ENCODE peak calls at places on chromosomes 7 and 10, in four cellular contexts. L, C, P and A are unnamed samples.
A peak's percentile ranks its signal among the peaks of the same experiment; 100 is the strongest.

GRCh38 chr7:107891619-107892366 is 810 bp downstream of the DLD start:
- DNase-seq in C (peak; percentile 60), L (no peak), P (peak; percentile 80), A (no peak)

GRCh38 chr10:29151011-29151410 is 137.9 kb upstream of the LYZL1 start:
- DNase-seq in C (no peak), L (peak; percentile 52), P (no peak), A (no peak)

GRCh38 chr7:159032753-159033472 is 111.8 kb downstream of the VIPR2 start:
- DNase-seq in P (no peak), L (no peak), C (no peak), A (no peak)

GRCh38 chr7:90824386-90825307 is 228.5 kb downstream of the CDK14 start:
- DNase-seq in L (no peak), P (no peak), C (peak; percentile 91), A (no peak)

GRCh38 chr10:60048146-60048545 is 141.8 kb upstream of the CCDC6 start:
- DNase-seq in P (peak; percentile 13), C (no peak), L (peak; percentile 47), A (peak; percentile 66)

GRCh38 chr10:28715246-28715645 is 37.9 kb downstream of the BAMBI start:
- DNase-seq in P (no peak), C (no peak), L (no peak), A (no peak)

GRCh38 chr7:78769551-78770101 is 683.8 kb downstream of the MAGI2 start:
- DNase-seq in C (no peak), L (peak; percentile 12), P (peak; percentile 15), A (no peak)

GRCh38 chr7:99313204-99313573 is 12.5 kb upstream of the ARPC1A start:
- DNase-seq in P (no peak), L (no peak), C (no peak), A (no peak)

GRCh38 chr10:110936757-110937156 is 17.4 kb downstream of the SHOC2 start:
- DNase-seq in C (no peak), P (no peak), L (no peak), A (no peak)

GRCh38 chr7:19713676-19714075 is 4.8 kb upstream of the POLR1F start:
- DNase-seq in P (peak; percentile 63), C (peak; percentile 45), L (peak; percentile 23), A (no peak)

GRCh38 chr7:157568785-157569584 is 232.2 kb downstream of the DNAJB6 start:
- DNase-seq in P (peak; percentile 8), L (peak; percentile 26), C (no peak), A (peak; percentile 63)

GRCh38 chr10:110074986-110075664 is 67.3 kb downstream of the ADD3 start:
- DNase-seq in P (peak; percentile 75), L (no peak), C (peak; percentile 94), A (no peak)

GRCh38 chr10:13365168-13365687 is 17.1 kb upstream of the SEPHS1 start:
- DNase-seq in L (no peak), P (no peak), C (no peak), A (no peak)

GRCh38 chr7:44065431-44066110 is at the start of gene PGAM2:
- DNase-seq in C (no peak), L (peak; percentile 69), P (no peak), A (peak; percentile 76)

GRCh38 chr7:85186083-85186520 is 754 bp downstream of the SEMA3D start:
- DNase-seq in C (peak; percentile 49), L (peak; percentile 47), P (peak; percentile 70), A (peak; percentile 59)

GRCh38 chr10:13831711-13832110 is 244.9 kb downstream of the PRPF18 start:
- DNase-seq in L (no peak), C (no peak), P (peak; percentile 49), A (no peak)

GRCh38 chr7:37187179-37187578 is 261.5 kb downstream of the ELMO1 start:
- DNase-seq in P (no peak), C (no peak), L (no peak), A (no peak)

GRCh38 chr7:37181550-37181932 is 267.1 kb downstream of the ELMO1 start:
- DNase-seq in C (no peak), L (no peak), P (no peak), A (no peak)

GRCh38 chr7:37180828-37181549 is 267.7 kb downstream of the ELMO1 start:
- DNase-seq in C (no peak), L (no peak), P (no peak), A (no peak)

GRCh38 chr7:37186753-37187152 is 261.9 kb downstream of the ELMO1 start:
- DNase-seq in L (no peak), P (no peak), C (no peak), A (no peak)

DNA sequence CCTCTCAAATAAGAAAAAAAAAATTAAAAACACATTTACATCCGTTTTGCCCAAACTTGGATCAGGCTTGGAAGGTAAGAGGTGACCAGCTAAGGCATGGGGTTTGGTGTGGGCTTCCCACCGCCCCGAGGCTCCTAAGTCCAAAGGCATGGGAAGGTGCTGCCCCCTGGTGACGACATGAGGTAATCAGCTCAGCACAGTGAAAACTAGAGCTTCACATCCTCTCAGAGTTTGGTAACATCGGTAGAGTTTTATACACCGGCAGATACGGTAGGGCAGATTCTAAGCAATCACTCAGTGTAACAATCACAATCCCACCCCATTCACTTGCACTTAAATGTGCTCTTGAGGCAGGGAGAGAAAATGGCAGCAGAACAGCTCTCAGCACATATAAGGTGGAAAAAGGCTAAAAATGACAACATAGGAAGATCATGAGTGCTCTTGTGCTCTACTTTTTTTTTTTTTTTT is 266.6 kb downstream of the ELMO1 start:
- DNase-seq in L (peak; percentile 89), P (peak; percentile 80), C (peak; percentile 61), A (peak; percentile 84)
- H3K18ac ChIP-seq in L (no peak overlapping the region), P (no peak overlapping the region), C (no peak overlapping the region), A (no peak overlapping the region)

GRCh38 chr10:118735294-118735693 is 19.5 kb downstream of the CACUL1 start:
- DNase-seq in C (no peak), P (no peak), L (no peak), A (no peak)

GRCh38 chr10:118741994-118742393 is 12.8 kb downstream of the CACUL1 start:
- DNase-seq in L (no peak), C (no peak), P (no peak), A (no peak)

GRCh38 chr10:118738422-118738821 is 16.3 kb downstream of the CACUL1 start:
- DNase-seq in L (no peak), P (no peak), C (no peak), A (no peak)

GRCh38 chr10:118734477-118734876 is 20.3 kb downstream of the CACUL1 start:
- DNase-seq in P (no peak), C (no peak), L (no peak), A (no peak)

DNA sequence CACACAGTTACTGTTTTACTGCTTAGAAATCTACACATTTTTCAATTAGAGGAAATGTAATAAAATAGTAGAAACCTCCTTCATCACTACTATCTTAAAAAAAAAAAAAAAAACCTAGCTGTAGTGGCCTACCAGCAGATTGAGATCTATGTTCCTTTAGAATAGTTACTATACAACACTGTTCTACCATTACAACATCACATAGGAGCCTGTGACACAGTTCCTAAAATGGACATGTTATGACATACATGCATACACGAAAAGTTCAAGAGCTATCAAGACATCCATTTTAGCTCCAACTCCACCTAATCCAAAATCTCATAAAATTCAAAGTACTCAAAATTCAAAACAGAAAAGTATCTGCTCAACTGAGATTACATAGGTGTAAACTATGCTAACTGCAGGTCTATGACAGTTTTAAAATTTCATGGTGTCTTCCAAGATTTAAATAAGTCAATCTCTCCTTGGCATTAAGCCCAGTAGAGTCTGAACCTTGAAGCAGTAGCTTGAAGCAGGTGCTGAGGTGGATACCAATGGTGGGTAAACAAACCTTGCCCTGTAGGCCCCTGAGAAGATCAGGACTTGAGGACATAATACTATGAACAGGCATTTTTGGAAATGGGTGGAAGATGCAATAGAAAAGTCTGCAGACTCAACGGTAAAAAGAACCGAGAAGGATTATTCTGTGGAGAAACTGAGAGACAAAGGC is 17.0 kb downstream of the CACUL1 start:
- DNase-seq in P (no peak), L (no peak), C (no peak), A (no peak)
- H3K18ac ChIP-seq in P (no peak overlapping the region), L (no peak overlapping the region), C (no peak overlapping the region), A (no peak overlapping the region)

DNA sequence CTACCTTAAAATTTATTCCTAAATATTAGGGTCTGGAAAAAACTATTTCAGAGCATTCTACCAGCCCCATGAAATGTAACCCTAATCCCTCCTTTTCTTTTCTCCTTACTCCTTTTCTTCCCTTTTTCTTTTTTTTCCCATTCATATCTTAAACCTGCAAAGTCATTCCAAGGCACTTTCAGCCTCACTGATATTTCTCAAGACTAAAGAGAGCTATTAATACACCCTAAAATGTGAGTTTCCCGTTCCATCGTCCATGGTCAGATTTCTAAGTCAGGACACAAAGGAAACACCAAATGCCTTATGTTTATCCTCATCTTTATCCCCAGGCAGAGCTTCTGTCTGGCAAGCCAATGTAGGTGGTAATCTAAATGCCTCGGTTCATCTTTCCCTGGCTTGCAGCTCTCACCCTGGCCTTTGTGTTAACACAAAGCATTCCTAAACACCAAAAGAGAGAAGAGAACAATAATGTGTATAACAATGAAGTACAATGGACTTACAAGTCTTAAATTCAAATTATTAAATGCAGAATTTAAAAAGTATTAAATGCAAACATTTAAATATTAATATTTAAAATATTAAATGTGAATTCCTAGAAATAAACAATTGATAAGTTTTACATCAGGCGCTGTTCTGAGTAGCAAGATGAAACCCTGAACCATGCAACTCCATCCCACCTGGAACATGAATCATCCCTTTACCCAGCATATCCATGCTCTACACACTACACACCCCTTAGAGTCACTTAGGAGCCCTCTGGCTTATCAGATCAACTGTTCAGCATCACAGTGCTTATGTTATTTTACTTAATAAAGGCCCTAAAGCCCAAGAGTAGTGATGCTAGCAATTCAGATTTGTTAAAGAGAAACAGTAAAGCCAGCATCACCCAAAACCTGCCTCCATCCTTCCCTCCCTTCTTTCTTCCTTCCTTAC is 26.8 kb downstream of the MICU1 start:
- DNase-seq in C (no peak), L (peak; percentile 20), P (no peak), A (no peak)
- H3K18ac ChIP-seq in C (no peak overlapping the region), L (no peak overlapping the region), P (no peak overlapping the region), A (no peak overlapping the region)

GRCh38 chr10:24444337-24444736 is 235.4 kb downstream of the KIAA1217 start:
- DNase-seq in C (peak; percentile 96), L (no peak), P (peak; percentile 95), A (no peak)

GRCh38 chr10:24438800-24439199 is 229.9 kb downstream of the KIAA1217 start:
- DNase-seq in L (no peak), P (no peak), C (peak; percentile 65), A (no peak)

GRCh38 chr10:24442234-24442633 is 233.3 kb downstream of the KIAA1217 start:
- DNase-seq in C (no peak), P (no peak), L (no peak), A (no peak)

GRCh38 chr10:24439935-24440334 is 231.0 kb downstream of the KIAA1217 start:
- DNase-seq in P (no peak), L (no peak), C (peak; percentile 47), A (no peak)

DNA sequence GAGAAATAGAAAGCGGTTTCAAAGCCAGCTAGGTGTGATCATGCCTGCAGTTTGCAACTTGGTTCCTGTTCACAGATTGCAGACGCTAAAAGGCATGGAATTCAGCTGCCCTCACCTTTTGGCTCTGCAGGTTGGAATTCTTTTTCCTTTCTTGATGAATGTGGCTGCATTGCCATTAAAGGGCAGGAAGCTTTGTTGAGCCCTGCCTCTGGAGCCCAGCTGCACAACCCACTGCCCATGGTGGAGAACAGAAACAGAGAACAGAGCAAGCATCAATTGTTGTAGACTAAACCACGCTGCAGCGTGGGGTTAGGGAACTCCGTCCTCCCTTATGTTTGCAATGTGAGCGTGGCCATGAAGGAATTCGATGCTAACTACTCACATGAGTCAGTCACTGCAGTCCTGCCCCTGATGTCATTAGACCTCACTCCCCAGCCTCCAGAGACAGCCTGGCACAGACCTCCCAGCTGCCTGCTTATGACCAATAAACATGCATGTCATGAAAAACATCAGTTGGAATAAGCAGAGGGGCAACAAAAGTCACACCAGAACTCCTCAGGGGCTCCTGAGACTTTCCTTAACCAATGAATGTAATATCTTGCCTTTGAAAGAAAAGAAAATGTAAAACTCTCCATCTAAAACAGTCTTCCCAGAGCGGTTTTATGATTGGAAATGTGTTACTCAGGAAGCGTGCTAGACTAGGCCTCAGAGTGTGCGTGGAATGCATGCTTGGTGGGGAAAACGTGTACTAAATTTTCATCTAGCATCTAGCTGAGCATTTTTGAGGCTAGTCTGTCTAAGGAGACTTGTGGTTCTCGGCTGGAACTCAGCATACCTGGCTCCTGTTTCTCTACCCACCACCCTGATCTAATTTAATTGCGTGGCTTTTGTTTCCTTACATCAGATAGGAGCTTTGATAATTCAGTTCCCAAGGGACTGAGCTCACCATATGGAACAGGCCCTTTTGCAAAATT is 232.2 kb downstream of the KIAA1217 start:
- DNase-seq in P (peak; percentile 78), L (no peak), C (peak; percentile 87), A (no peak)
- H3K18ac ChIP-seq in P (no peak overlapping the region), L (no peak overlapping the region), C (peak overlapping the region; percentile 24), A (no peak overlapping the region)